ENCODE peak calls at places on chromosome 22, in seven cellular contexts. F is heart right ventricle; O is osteoblast; R is WTC11; Z is activated CD4-positive, alpha-beta T cell treated with anti-CD3 and anti-CD28 coated beads for 24 hours; N is lung; E is effector memory CD8-positive, alpha-beta T cell. B is an unnamed sample.

GRCh38 chr22:35742342-35743100 is 24.8 kb downstream of the APOL5 start:
- DNase-seq in O (no peak), R (no peak), N (no peak), E (no peak), F (no peak), Z (no peak), B (no peak)

GRCh38 chr22:37681001-37681424 is 5.1 kb upstream of the NOL12 start:
- DNase-seq in F (no peak), N (no peak), E (no peak), Z (no peak), O (peak; percentile 85), R (no peak), B (no peak)

GRCh38 chr22:42604403-42604802 is 10.3 kb downstream of the POLDIP3 start:
- DNase-seq in N (peak; percentile 60), F (no peak), O (no peak), E (no peak), R (no peak), Z (no peak), B (no peak)

GRCh38 chr22:43823353-43823908 is 11.3 kb upstream of the EFCAB6 start:
- DNase-seq in Z (no peak), O (peak; percentile 50), F (no peak), E (no peak), N (peak; percentile 75), R (no peak), B (peak; percentile 68)

GRCh38 chr22:19641254-19641982 is 72.9 kb upstream of the SEPTIN5 start:
- DNase-seq in E (no peak), F (no peak), O (peak; percentile 39), R (peak; percentile 85), N (no peak), Z (no peak), B (peak; percentile 36)

GRCh38 chr22:37431811-37432707 is 4.8 kb upstream of the ELFN2 start:
- DNase-seq in R (no peak), E (no peak), Z (peak; percentile 29), F (no peak), O (peak; percentile 98), N (no peak), B (peak; percentile 75)

GRCh38 chr22:26680485-26680884 is 23.1 kb downstream of the MIAT start:
- DNase-seq in F (no peak), O (no peak), R (no peak), Z (no peak), E (no peak), N (no peak), B (no peak)

GRCh38 chr22:40345801-40346177 is 511 bp upstream of the ADSL start:
- DNase-seq in F (peak; percentile 29), Z (peak; percentile 37), E (peak; percentile 26), O (no peak), R (peak; percentile 38), N (peak; percentile 39), B (no peak)

GRCh38 chr22:19401483-19401882 is 30.1 kb downstream of the HIRA start:
- DNase-seq in R (no peak), Z (no peak), O (no peak), F (no peak), E (no peak), N (no peak), B (no peak)

GRCh38 chr22:29302681-29303465 is 3.6 kb upstream of the GAS2L1 start:
- DNase-seq in Z (no peak), R (no peak), N (no peak), F (no peak), O (peak; percentile 71), E (no peak), B (no peak)

GRCh38 chr22:45505991-45506743 is 3.5 kb downstream of the FBLN1 start:
- DNase-seq in O (no peak), E (no peak), N (no peak), F (no peak), Z (no peak), R (no peak), B (no peak)

GRCh38 chr22:46737105-46737975 is 712 bp downstream of the CERK start:
- DNase-seq in R (peak; percentile 58), E (peak; percentile 25), F (peak; percentile 48), Z (peak; percentile 41), N (no peak), O (peak; percentile 93), B (peak; percentile 18)

GRCh38 chr22:23269441-23270211 is 89.3 kb downstream of the BCR start:
- DNase-seq in O (no peak), N (no peak), R (peak; percentile 54), Z (no peak), E (no peak), F (no peak), B (no peak)

GRCh38 chr22:49334976-49335375 is 492.7 kb downstream of the BRD1 start:
- DNase-seq in Z (no peak), N (peak; percentile 22), E (no peak), O (peak; percentile 18), R (no peak), F (no peak), B (no peak)

GRCh38 chr22:17477401-17477833 is 85.9 kb upstream of the SLC25A18 start:
- DNase-seq in Z (no peak), R (no peak), F (peak; percentile 29), N (peak; percentile 63), E (no peak), O (no peak), B (no peak)

GRCh38 chr22:24400037-24400725 is 27.2 kb upstream of the ADORA2A start:
- DNase-seq in F (no peak), R (no peak), Z (no peak), E (no peak), N (no peak), O (no peak), B (no peak)

GRCh38 chr22:46537946-46538815 is 761 bp upstream of the CELSR1 start:
- DNase-seq in N (no peak), F (no peak), R (peak; percentile 57), O (peak; percentile 95), Z (no peak), E (no peak), B (peak; percentile 70)

GRCh38 chr22:32501797-32502290 is 27.2 kb downstream of the FBXO7 start:
- DNase-seq in F (no peak), E (no peak), R (no peak), Z (no peak), O (peak; percentile 66), N (no peak), B (no peak)

GRCh38 chr22:25800766-25801165 is 58.8 kb downstream of the MYO18B start:
- DNase-seq in R (no peak), O (no peak), E (no peak), N (no peak), F (no peak), Z (no peak), B (no peak)

GRCh38 chr22:33680632-33681031 is 239.6 kb downstream of the LARGE1 start:
- DNase-seq in Z (no peak), R (no peak), O (no peak), F (no peak), E (no peak), N (no peak), B (no peak)

GRCh38 chr22:48976556-48977535 is 850.8 kb downstream of the BRD1 start:
- DNase-seq in O (no peak), R (no peak), N (no peak), F (no peak), E (no peak), Z (no peak), B (no peak)